ENCODE peak calls at places on chromosomes 1 and 21, in nine cellular contexts. N, D, H, I, F, P, T, K and M are unnamed samples.

GRCh38 chr1:182515556-182515955 is 65.6 kb downstream of the RGSL1 start:
- DNase-seq in N (no peak), D (no peak), P (no peak), F (no peak), T (no peak), I (no peak), K (no peak), H (no peak), M (no peak)

GRCh38 chr1:38614861-38615260 is 244.7 kb downstream of the RRAGC start:
- DNase-seq in N (no peak), P (no peak), H (no peak), D (no peak), K (no peak), I (no peak), F (no peak), T (no peak), M (no peak)

GRCh38 chr1:50333595-50333974 is 89.7 kb downstream of the DMRTA2 start:
- DNase-seq in N (peak), T (no peak), D (peak), I (no peak), P (no peak), K (peak), H (peak), F (peak), M (peak)

GRCh38 chr1:178531897-178532296 is 19.0 kb downstream of the TEX35 start:
- DNase-seq in K (no peak), I (no peak), P (no peak), T (no peak), N (no peak), F (no peak), D (no peak), H (no peak), M (peak)

GRCh38 chr21:20999567-21000169 is 1.5 kb downstream of the NCAM2 start:
- DNase-seq in I (peak), D (no peak), N (no peak), K (peak), F (no peak), T (no peak), P (peak), H (peak), M (peak)

GRCh38 chr1:28898267-28898955 is 16.0 kb upstream of the EPB41 start:
- DNase-seq in T (no peak), K (no peak), H (no peak), I (peak), N (no peak), F (no peak), D (no peak), P (no peak), M (no peak)

GRCh38 chr1:115242543-115242942 is 95.5 kb downstream of the NGF start:
- DNase-seq in I (no peak), F (no peak), P (no peak), N (no peak), D (no peak), T (no peak), K (no peak), H (no peak), M (no peak)

GRCh38 chr1:156014829-156015228 is 5.9 kb downstream of the SSR2 start:
- DNase-seq in I (no peak), D (no peak), N (no peak), K (no peak), F (no peak), P (no peak), H (no peak), T (no peak), M (no peak)

GRCh38 chr1:167500283-167500860 is 18.0 kb downstream of the CD247 start:
- DNase-seq in N (no peak), P (no peak), K (no peak), I (no peak), H (no peak), F (no peak), D (no peak), T (no peak), M (no peak)

GRCh38 chr1:2230781-2231666 is 2.9 kb downstream of the SKI start:
- DNase-seq in P (no peak), I (no peak), H (no peak), T (no peak), N (peak), F (no peak), D (peak), K (no peak), M (no peak)

GRCh38 chr1:113905435-113905861 is 322 bp downstream of the DCLRE1B start:
- DNase-seq in K (peak), T (no peak), I (peak), N (peak), P (no peak), H (no peak), D (peak), F (peak), M (peak)

GRCh38 chr1:230778916-230779590 is 31.9 kb downstream of the CAPN9 start:
- DNase-seq in I (no peak), K (no peak), F (no peak), P (no peak), H (no peak), D (no peak), T (no peak), N (no peak), M (no peak)

GRCh38 chr1:35707253-35708178 is 11.2 kb downstream of the C1orf216 start:
- DNase-seq in K (peak), D (peak), P (no peak), F (peak), N (no peak), H (peak), I (peak), T (no peak), M (peak)

GRCh38 chr1:155294520-155295182 is 6.6 kb downstream of the PKLR start:
- DNase-seq in I (no peak), D (no peak), H (no peak), K (no peak), F (no peak), P (no peak), N (no peak), T (no peak), M (no peak)

GRCh38 chr1:203628185-203628996 is 1.8 kb downstream of the ATP2B4 start:
- DNase-seq in H (peak), K (peak), P (no peak), N (peak), T (no peak), I (no peak), F (peak), D (no peak), M (no peak)

GRCh38 chr1:20359451-20360330 is 69.0 kb downstream of the VWA5B1 start:
- DNase-seq in H (no peak), D (no peak), I (no peak), K (no peak), P (no peak), N (no peak), T (no peak), F (no peak), M (no peak)

GRCh38 chr1:18463984-18464664 is 16.6 kb upstream of the KLHDC7A start:
- DNase-seq in N (no peak), F (no peak), H (no peak), P (no peak), I (no peak), T (no peak), K (no peak), D (no peak), M (no peak)

GRCh38 chr1:217029311-217030157 is 306.3 kb upstream of the ESRRG start:
- DNase-seq in K (no peak), P (no peak), H (peak), T (peak), F (no peak), N (peak), D (no peak), I (no peak), M (no peak)

GRCh38 chr21:34869541-34869940 is 179.6 kb downstream of the RUNX1 start:
- DNase-seq in I (no peak), D (no peak), K (no peak), P (no peak), H (no peak), N (peak), T (no peak), F (no peak), M (no peak)

GRCh38 chr1:45306319-45306718 is 20.4 kb upstream of the HPDL start:
- DNase-seq in H (no peak), N (no peak), F (no peak), K (no peak), P (no peak), I (no peak), T (peak), D (no peak), M (no peak)

GRCh38 chr1:39720094-39720999 is 18.3 kb upstream of the PPIE start:
- DNase-seq in T (peak), I (peak), N (no peak), F (no peak), K (no peak), P (no peak), H (peak), D (no peak), M (peak)

GRCh38 chr21:45982758-45983731 is 1.5 kb downstream of the COL6A1 start:
- DNase-seq in P (no peak), T (no peak), I (no peak), K (peak), F (peak), D (peak), H (no peak), N (peak), M (no peak)

GRCh38 chr1:23202263-23202749 is 15.0 kb downstream of the HTR1D start:
- DNase-seq in T (no peak), N (no peak), I (no peak), F (no peak), P (no peak), H (no peak), D (no peak), K (no peak), M (peak)

GRCh38 chr1:66315675-66316074 is 218.3 kb upstream of the SGIP1 start:
- DNase-seq in H (no peak), T (no peak), D (no peak), F (no peak), K (no peak), P (no peak), I (no peak), N (no peak), M (no peak)

GRCh38 chr1:60280764-60281278 is 207.3 kb upstream of the C1orf87 start:
- DNase-seq in T (no peak), D (no peak), N (no peak), H (no peak), K (no peak), P (no peak), F (no peak), I (no peak), M (no peak)

GRCh38 chr1:110475358-110476027 is 24.5 kb downstream of the PROK1 start:
- DNase-seq in N (no peak), P (no peak), H (no peak), K (no peak), T (no peak), I (no peak), F (no peak), D (no peak), M (no peak)

GRCh38 chr1:9592510-9593075 is 3.9 kb downstream of the TMEM201 start:
- DNase-seq in F (no peak), P (no peak), I (no peak), T (no peak), N (peak), H (no peak), K (no peak), D (no peak), M (no peak)

GRCh38 chr21:44513389-44514217 is 26.4 kb downstream of the KRTAP10-1 start:
- DNase-seq in H (no peak), N (peak), F (no peak), D (no peak), I (peak), K (no peak), T (no peak), P (no peak), M (peak)

GRCh38 chr1:55362558-55362957 is 147.4 kb upstream of the USP24 start:
- DNase-seq in H (peak), N (no peak), K (no peak), F (no peak), P (no peak), T (peak), I (no peak), D (no peak), M (no peak)

GRCh38 chr1:179129702-179130473 is 48.0 kb downstream of the TOR3A start:
- DNase-seq in T (no peak), I (no peak), F (no peak), D (no peak), H (peak), P (no peak), K (no peak), N (no peak), M (no peak)

GRCh38 chr21:38817371-38818335 is 11.9 kb downstream of the ETS2 start:
- DNase-seq in D (no peak), N (no peak), F (no peak), H (peak), K (no peak), I (no peak), P (no peak), T (no peak), M (no peak)

GRCh38 chr1:178098262-178098661 is 4.4 kb downstream of the RASAL2 start:
- DNase-seq in T (no peak), H (no peak), N (no peak), I (no peak), K (no peak), D (no peak), P (no peak), F (no peak), M (no peak)

GRCh38 chr1:191579019-191579418 is 579.2 kb upstream of the RGS18 start:
- DNase-seq in T (no peak), D (no peak), H (no peak), N (no peak), K (no peak), P (no peak), F (no peak), I (no peak), M (no peak)

GRCh38 chr1:203444077-203444683 is 31.4 kb upstream of the PRELP start:
- DNase-seq in K (no peak), H (no peak), D (no peak), P (no peak), N (no peak), T (no peak), F (no peak), I (no peak), M (no peak)